ENCODE peak calls at places on chromosomes 6 and 20, in seven cellular contexts. G is astrocyte, H is breast epithelium, R is AG04450, E is cardiac fibroblast, B is kidney epithelial cell, V is mucosa of descending colon. Z is an unnamed sample.

GRCh38 chr6:158290040-158290439 is 22.2 kb upstream of the TULP4 start:
- DNase-seq in B (no peak), V (no peak), E (no peak), G (no peak), H (no peak), R (no peak), Z (no peak)

GRCh38 chr6:161011509-161012480 is 20.2 kb downstream of the MAP3K4 start:
- DNase-seq in E (peak), B (no peak), V (no peak), R (no peak), H (no peak), G (peak), Z (peak)

GRCh38 chr20:24782801-24783630 is 166.1 kb upstream of the CST7 start:
- DNase-seq in G (peak), R (no peak), B (no peak), H (no peak), E (no peak), V (no peak), Z (no peak)

GRCh38 chr6:44556046-44556445 is 168.5 kb downstream of the CDC5L start:
- DNase-seq in H (no peak), E (no peak), G (no peak), V (peak), R (no peak), B (peak), Z (no peak)

GRCh38 chr20:60752741-60753420 is 499.2 kb upstream of the CDH4 start:
- DNase-seq in V (peak), G (no peak), E (no peak), B (no peak), H (peak), R (no peak), Z (no peak)

GRCh38 chr6:3782876-3783832 is 31.6 kb upstream of the PXDC1 start:
- DNase-seq in V (no peak), G (no peak), R (peak), E (no peak), B (no peak), H (no peak), Z (no peak)

GRCh38 chr6:116444092-116444491 is 17.1 kb upstream of the CALHM6 start:
- DNase-seq in E (peak), V (no peak), R (no peak), H (no peak), G (no peak), B (no peak), Z (peak)

GRCh38 chr20:62056377-62056776 is 9.3 kb downstream of the TAF4 start:
- DNase-seq in R (no peak), G (no peak), V (no peak), E (no peak), H (no peak), B (no peak), Z (no peak)

GRCh38 chr6:139135578-139136545 is 982 bp downstream of the HECA start:
- DNase-seq in H (no peak), G (no peak), E (no peak), V (peak), B (no peak), R (no peak), Z (peak)

GRCh38 chr6:26205161-26205624 is 118.0 kb downstream of the HFE start:
- DNase-seq in H (peak), G (peak), E (peak), R (peak), B (no peak), V (peak), Z (peak)

GRCh38 chr6:120993929-120994572 is 340.2 kb downstream of the TBC1D32 start:
- DNase-seq in V (no peak), E (no peak), B (no peak), R (no peak), G (no peak), H (no peak), Z (no peak)

GRCh38 chr6:9527679-9528286 is 887.1 kb downstream of the TFAP2A start:
- DNase-seq in E (peak), R (no peak), G (no peak), V (no peak), B (no peak), H (no peak), Z (peak)

GRCh38 chr6:89369009-89369408 is 16.5 kb upstream of the UBE2J1 start:
- DNase-seq in R (peak), H (peak), E (peak), B (no peak), G (peak), V (peak), Z (peak)

GRCh38 chr6:139131736-139132285 is 3.1 kb upstream of the HECA start:
- DNase-seq in H (no peak), B (no peak), E (no peak), R (no peak), V (no peak), G (no peak), Z (no peak)

GRCh38 chr6:138099832-138100231 is 7.4 kb downstream of the PERP start:
- DNase-seq in H (no peak), R (peak), E (peak), B (no peak), V (peak), G (peak), Z (peak)

GRCh38 chr6:118387921-118388701 is 160.0 kb upstream of the PLN start:
- DNase-seq in G (peak), H (no peak), R (peak), E (peak), V (no peak), B (peak), Z (peak)

GRCh38 chr20:14235355-14235754 is 102.1 kb downstream of the FLRT3 start:
- DNase-seq in G (peak), E (peak), B (peak), R (peak), H (no peak), V (no peak), Z (peak)

GRCh38 chr20:37295001-37295400 is 5.5 kb downstream of the MANBAL start:
- DNase-seq in R (peak), H (no peak), G (peak), V (no peak), B (peak), E (peak), Z (peak)

GRCh38 chr20:8667306-8667705 is 401.6 kb upstream of the PLCB4 start:
- DNase-seq in R (no peak), B (no peak), H (no peak), E (peak), V (no peak), G (no peak), Z (peak)

GRCh38 chr6:127832381-127832780 is 68.5 kb downstream of the THEMIS start:
- DNase-seq in V (no peak), R (no peak), E (no peak), G (no peak), B (no peak), H (no peak), Z (no peak)

GRCh38 chr6:111239455-111239854 is 152.2 kb downstream of the SLC16A10 start:
- DNase-seq in R (no peak), H (no peak), V (no peak), E (no peak), B (no peak), G (no peak), Z (no peak)

GRCh38 chr6:55449219-55449618 is 122.0 kb downstream of the GFRAL start:
- DNase-seq in G (no peak), E (no peak), B (no peak), V (no peak), R (no peak), H (no peak), Z (no peak)

GRCh38 chr6:91097316-91097878 is 510.5 kb upstream of the MAP3K7 start:
- DNase-seq in V (no peak), H (no peak), E (peak), G (peak), B (no peak), R (no peak), Z (no peak)

GRCh38 chr6:108557494-108558371 is 3.0 kb upstream of the FOXO3 start:
- DNase-seq in V (peak), G (no peak), E (peak), H (peak), R (no peak), B (no peak), Z (peak)

GRCh38 chr6:42013134-42013516 is 37.2 kb upstream of the TAF8 start:
- DNase-seq in R (no peak), H (no peak), E (no peak), G (peak), B (peak), V (no peak), Z (no peak)

GRCh38 chr6:48628316-48628715 is 517.3 kb upstream of the PTCHD4 start:
- DNase-seq in V (no peak), H (no peak), R (no peak), E (peak), B (no peak), G (peak), Z (peak)

GRCh38 chr6:1334725-1335124 is 22.8 kb downstream of the FOXQ1 start:
- DNase-seq in R (no peak), E (no peak), B (no peak), G (no peak), H (no peak), V (peak), Z (no peak)
- H3K4me3 ChIP-seq in R (no peak), E (no peak), B (no peak), G (no peak), H (no peak), V (no peak), Z (no peak)

GRCh38 chr6:98833101-98834059 is 994 bp upstream of the POU3F2 start:
- DNase-seq in G (peak), H (no peak), E (peak), B (no peak), R (no peak), V (no peak), Z (peak)
- TF ChIP-seq CTCF in G (no peak), H (no peak), E (no peak), B (no peak), R (no peak), V (no peak), Z (no peak)

DNA sequence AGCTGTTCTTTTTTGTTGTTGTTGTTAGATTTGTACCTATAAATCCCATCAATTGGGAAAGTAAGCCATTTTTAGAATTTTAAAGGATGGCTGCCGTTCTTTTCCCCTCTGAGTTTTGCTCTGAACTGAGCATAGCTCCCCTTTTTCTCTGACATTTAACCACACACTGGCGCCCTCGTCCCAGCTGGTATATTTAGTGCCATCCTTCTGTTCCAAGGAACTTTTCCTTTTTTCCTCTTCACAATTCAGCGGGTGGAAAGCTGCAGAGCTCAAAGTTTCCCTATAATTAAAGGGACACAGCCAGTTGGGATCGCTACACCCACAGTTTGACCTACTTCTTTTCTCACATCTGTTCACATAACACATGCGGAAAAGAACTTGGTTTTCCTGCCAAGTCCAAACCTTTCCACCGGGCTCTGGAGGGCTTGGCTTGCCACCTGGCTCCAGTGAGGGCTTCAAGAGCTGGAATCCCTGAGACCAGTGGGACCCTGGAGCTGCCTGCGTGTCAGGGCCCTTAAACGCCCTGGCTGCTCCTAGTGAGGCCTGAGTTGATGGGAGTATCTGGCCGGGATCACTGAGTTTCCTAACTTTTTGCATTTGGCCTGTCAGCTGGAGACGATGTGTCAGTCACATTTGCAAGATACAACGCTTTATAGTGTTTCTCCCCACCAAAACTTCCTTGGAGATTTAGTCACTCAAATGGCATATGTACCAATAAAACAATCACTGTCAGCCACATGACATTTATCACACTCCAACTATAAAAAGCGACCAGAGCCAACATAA is 175.9 kb downstream of the SASH1 start:
- DNase-seq in B (no peak), V (no peak), R (no peak), H (no peak), G (no peak), E (no peak), Z (peak)
- H3K4me3 ChIP-seq in B (no peak), V (no peak), R (no peak), H (no peak), G (no peak), E (no peak), Z (no peak)

GRCh38 chr20:50191566-50192363 is 1.1 kb downstream of the CEBPB start:
- DNase-seq in H (peak), E (peak), V (peak), R (no peak), B (no peak), G (peak), Z (peak)
- TF ChIP-seq CTCF in H (no peak), E (no peak), V (no peak), R (peak), B (no peak), G (peak), Z (peak)

GRCh38 chr6:14992382-14992781 is 253.5 kb upstream of the JARID2 start:
- DNase-seq in E (no peak), V (no peak), B (no peak), H (no peak), G (no peak), R (no peak), Z (no peak)
- H3K4me3 ChIP-seq in E (no peak), V (no peak), B (no peak), H (no peak), G (no peak), R (no peak), Z (no peak)

GRCh38 chr6:30685157-30685976 is 1.1 kb downstream of the PPP1R18 start:
- DNase-seq in R (no peak), B (no peak), G (no peak), V (no peak), E (peak), H (no peak), Z (peak)
- TF ChIP-seq CTCF in R (peak), B (no peak), G (no peak), V (no peak), E (peak), H (no peak), Z (peak)

GRCh38 chr6:10659697-10660348 is 34.6 kb downstream of the C6orf52 start:
- DNase-seq in E (no peak), V (no peak), R (no peak), H (no peak), B (no peak), G (no peak), Z (no peak)
- H3K4me3 ChIP-seq in E (peak), V (no peak), R (peak), H (peak), B (peak), G (no peak), Z (peak)